ENCODE peak calls at places on chromosomes 4 and X, in five cellular contexts. E, Y, X, B and R are unnamed samples.

GRCh38 chrX:13167444-13168207 is 123.2 kb upstream of the FAM9C start:
- DNase-seq in E (no peak), Y (peak; percentile 5), X (peak; percentile 46), B (no peak), R (peak; percentile 16)

GRCh38 chrX:139290310-139290709 is 240.2 kb upstream of the F9 start:
- DNase-seq in E (no peak), Y (no peak), X (no peak), B (no peak), R (peak; percentile 6)

GRCh38 chr4:109433281-109434006 is at the start of gene SEC24B:
- DNase-seq in E (peak; percentile 96), Y (peak; percentile 83), X (peak; percentile 94), B (peak; percentile 88), R (peak; percentile 86)

GRCh38 chr4:52317981-52318380 is 266.9 kb downstream of the SPATA18 start:
- DNase-seq in E (no peak), Y (no peak), X (no peak), B (no peak), R (no peak)

GRCh38 chrX:16870861-16871584 is 861 bp upstream of the RBBP7 start:
- DNase-seq in E (no peak), Y (peak; percentile 20), X (peak; percentile 8), B (no peak), R (peak; percentile 81)

GRCh38 chrX:34379891-34380290 is 247.8 kb upstream of the FAM47A start:
- DNase-seq in E (no peak), Y (no peak), X (no peak), B (no peak), R (no peak)

GRCh38 chr4:182478475-182478874 is 235.3 kb downstream of the TENM3 start:
- DNase-seq in E (no peak), Y (no peak), X (no peak), B (no peak), R (peak; percentile 26)

GRCh38 chrX:25015486-25016360 is at the start of gene ARX:
- DNase-seq in E (no peak), Y (peak; percentile 52), X (peak; percentile 45), B (no peak), R (peak; percentile 67)

GRCh38 chrX:10177620-10178019 is 20.8 kb downstream of the CLCN4 start:
- DNase-seq in E (no peak), Y (peak; percentile 45), X (no peak), B (no peak), R (no peak)